ENCODE peak calls at places on chromosomes 1 and 21, in seven cellular contexts. One of them, this sample, is unnamed.

GRCh38 chr1:55215194-55216021 is at the start of gene USP24:
- DNase-seq in T-helper 17 cell: peak
- DNase-seq in adrenal gland: peak
- DNase-seq in caudate nucleus: peak
- DNase-seq in body of pancreas: peak
- DNase-seq in GM23338: peak
- DNase-seq in stimulated activated naive CD8-positive, alpha-beta T cell treated with anti-CD3 and anti-CD28 coated beads, Interleukin-15, Interleukin-2, amounts not matched to agents 100 U/mL and 50 U/mL, for 24 hours: peak
- DNase-seq in this sample: peak

GRCh38 chr1:44650159-44650831 is 24.0 kb downstream of the TMEM53 start:
- DNase-seq in T-helper 17 cell: no peak
- DNase-seq in adrenal gland: no peak
- DNase-seq in caudate nucleus: no peak
- DNase-seq in body of pancreas: no peak
- DNase-seq in GM23338: peak
- DNase-seq in stimulated activated naive CD8-positive, alpha-beta T cell treated with anti-CD3 and anti-CD28 coated beads, Interleukin-15, Interleukin-2, amounts not matched to agents 100 U/mL and 50 U/mL, for 24 hours: no peak
- DNase-seq in this sample: no peak

GRCh38 chr1:201511925-201512539 is 5.1 kb upstream of the CSRP1 start:
- DNase-seq in T-helper 17 cell: no peak
- DNase-seq in adrenal gland: no peak
- DNase-seq in caudate nucleus: peak
- DNase-seq in body of pancreas: no peak
- DNase-seq in GM23338: peak
- DNase-seq in stimulated activated naive CD8-positive, alpha-beta T cell treated with anti-CD3 and anti-CD28 coated beads, Interleukin-15, Interleukin-2, amounts not matched to agents 100 U/mL and 50 U/mL, for 24 hours: no peak
- DNase-seq in this sample: no peak

GRCh38 chr1:15513192-15513591 is 10.8 kb downstream of the CASP9 start:
- DNase-seq in T-helper 17 cell: no peak
- DNase-seq in adrenal gland: no peak
- DNase-seq in caudate nucleus: no peak
- DNase-seq in body of pancreas: no peak
- DNase-seq in GM23338: no peak
- DNase-seq in stimulated activated naive CD8-positive, alpha-beta T cell treated with anti-CD3 and anti-CD28 coated beads, Interleukin-15, Interleukin-2, amounts not matched to agents 100 U/mL and 50 U/mL, for 24 hours: no peak
- DNase-seq in this sample: no peak

GRCh38 chr1:46133946-46134345 is 1.5 kb upstream of the PIK3R3 start:
- DNase-seq in T-helper 17 cell: no peak
- DNase-seq in adrenal gland: no peak
- DNase-seq in caudate nucleus: no peak
- DNase-seq in body of pancreas: no peak
- DNase-seq in GM23338: no peak
- DNase-seq in stimulated activated naive CD8-positive, alpha-beta T cell treated with anti-CD3 and anti-CD28 coated beads, Interleukin-15, Interleukin-2, amounts not matched to agents 100 U/mL and 50 U/mL, for 24 hours: no peak
- DNase-seq in this sample: no peak

GRCh38 chr1:157198619-157199420 is 60.6 kb upstream of the ETV3 start:
- DNase-seq in T-helper 17 cell: no peak
- DNase-seq in adrenal gland: no peak
- DNase-seq in caudate nucleus: no peak
- DNase-seq in body of pancreas: peak
- DNase-seq in GM23338: no peak
- DNase-seq in stimulated activated naive CD8-positive, alpha-beta T cell treated with anti-CD3 and anti-CD28 coated beads, Interleukin-15, Interleukin-2, amounts not matched to agents 100 U/mL and 50 U/mL, for 24 hours: no peak
- DNase-seq in this sample: no peak

GRCh38 chr1:61450454-61451213 is 274.3 kb downstream of the TM2D1 start:
- DNase-seq in T-helper 17 cell: no peak
- DNase-seq in adrenal gland: no peak
- DNase-seq in caudate nucleus: no peak
- DNase-seq in body of pancreas: no peak
- DNase-seq in GM23338: no peak
- DNase-seq in stimulated activated naive CD8-positive, alpha-beta T cell treated with anti-CD3 and anti-CD28 coated beads, Interleukin-15, Interleukin-2, amounts not matched to agents 100 U/mL and 50 U/mL, for 24 hours: no peak
- DNase-seq in this sample: no peak

GRCh38 chr21:17925000-17925610 is 105.9 kb upstream of the C21orf91 start:
- DNase-seq in T-helper 17 cell: no peak
- DNase-seq in adrenal gland: peak
- DNase-seq in caudate nucleus: no peak
- DNase-seq in body of pancreas: peak
- DNase-seq in GM23338: peak
- DNase-seq in stimulated activated naive CD8-positive, alpha-beta T cell treated with anti-CD3 and anti-CD28 coated beads, Interleukin-15, Interleukin-2, amounts not matched to agents 100 U/mL and 50 U/mL, for 24 hours: peak
- DNase-seq in this sample: no peak

GRCh38 chr1:111417755-111418154 is 9.8 kb downstream of the OVGP1 start:
- DNase-seq in T-helper 17 cell: no peak
- DNase-seq in adrenal gland: no peak
- DNase-seq in caudate nucleus: no peak
- DNase-seq in body of pancreas: no peak
- DNase-seq in GM23338: peak
- DNase-seq in stimulated activated naive CD8-positive, alpha-beta T cell treated with anti-CD3 and anti-CD28 coated beads, Interleukin-15, Interleukin-2, amounts not matched to agents 100 U/mL and 50 U/mL, for 24 hours: no peak
- DNase-seq in this sample: no peak

GRCh38 chr1:210104103-210104502 is 128.5 kb upstream of the SERTAD4 start:
- DNase-seq in T-helper 17 cell: no peak
- DNase-seq in adrenal gland: no peak
- DNase-seq in caudate nucleus: no peak
- DNase-seq in body of pancreas: no peak
- DNase-seq in GM23338: no peak
- DNase-seq in stimulated activated naive CD8-positive, alpha-beta T cell treated with anti-CD3 and anti-CD28 coated beads, Interleukin-15, Interleukin-2, amounts not matched to agents 100 U/mL and 50 U/mL, for 24 hours: no peak
- DNase-seq in this sample: no peak

GRCh38 chr1:156663178-156663577 is 14.0 kb downstream of the NES start:
- DNase-seq in T-helper 17 cell: no peak
- DNase-seq in adrenal gland: no peak
- DNase-seq in caudate nucleus: no peak
- DNase-seq in body of pancreas: no peak
- DNase-seq in GM23338: no peak
- DNase-seq in stimulated activated naive CD8-positive, alpha-beta T cell treated with anti-CD3 and anti-CD28 coated beads, Interleukin-15, Interleukin-2, amounts not matched to agents 100 U/mL and 50 U/mL, for 24 hours: no peak
- DNase-seq in this sample: no peak

This sample was measured in activated B cell treated with CpG ODN at 0.5 μM for 24 hours.